ENCODE peak calls at places on chromosomes 6 and 20, in five cellular contexts. F is right lobe of liver, H is fibroblast of lung, T is tibial nerve, O is psoas muscle. V is an unnamed sample. For H3K4me1, the result is how much of the 10 kb centered on the place peaks cover.

GRCh38 chr6:140779341-140779740 is 1353.4 kb upstream of the GJE1 start:
- DNase-seq in F (no peak), H (peak), T (no peak), O (no peak), V (no peak)

GRCh38 chr6:68777956-68778355 is 142.9 kb downstream of the ADGRB3 start:
- DNase-seq in F (no peak), H (peak), T (no peak), O (no peak), V (no peak)

GRCh38 chr6:16929814-16930213 is 168.6 kb upstream of the ATXN1 start:
- DNase-seq in F (no peak), H (peak), T (no peak), O (no peak), V (no peak)

GRCh38 chr6:7763896-7764295 is 38.0 kb downstream of the BMP6 start:
- DNase-seq in F (no peak), H (peak), T (no peak), O (peak), V (no peak)

GRCh38 chr6:146700078-146700686 is 101.4 kb downstream of the ADGB start:
- DNase-seq in F (peak), H (peak), T (peak), O (no peak), V (peak)

GRCh38 chr20:20664795-20665194 is 47.6 kb downstream of the RALGAPA2 start:
- DNase-seq in F (no peak), H (peak), T (no peak), O (no peak), V (no peak)

GRCh38 chr20:5164645-5165399 is 38.0 kb downstream of the CDS2 start:
- DNase-seq in F (no peak), H (no peak), T (no peak), O (no peak), V (no peak)

GRCh38 chr6:128507337-128508310 is 12.8 kb downstream of the PTPRK start:
- DNase-seq in F (no peak), H (peak), T (no peak), O (no peak), V (no peak)

GRCh38 chr6:53023323-53023722 is 28.2 kb upstream of the GSTA4 start:
- DNase-seq in F (no peak), H (no peak), T (no peak), O (no peak), V (no peak)

GRCh38 chr6:64580346-64580745 is 944.7 kb downstream of the PHF3 start:
- DNase-seq in F (no peak), H (peak), T (no peak), O (no peak), V (no peak)

GRCh38 chr6:7052441-7052936 is 55.3 kb upstream of the RREB1 start:
- DNase-seq in F (peak), H (peak), T (no peak), O (peak), V (no peak)

GRCh38 chr6:145069966-145070365 is 665.4 kb downstream of the EPM2A start:
- DNase-seq in F (no peak), H (no peak), T (no peak), O (no peak), V (no peak)

GRCh38 chr6:89501239-89501638 is 68.3 kb downstream of the ANKRD6 start:
- DNase-seq in F (no peak), H (no peak), T (no peak), O (no peak), V (no peak)

GRCh38 chr20:17631576-17632319 is 50.3 kb downstream of the RRBP1 start:
- DNase-seq in F (no peak), H (no peak), T (no peak), O (no peak), V (no peak)

GRCh38 chr6:148524976-148525375 is 182.3 kb downstream of the SASH1 start:
- DNase-seq in F (no peak), H (peak), T (no peak), O (no peak), V (no peak)

GRCh38 chr6:167832497-167833395 is 6.0 kb downstream of the AFDN start:
- DNase-seq in F (no peak), H (peak), T (no peak), O (no peak), V (no peak)
- H3K4me3 ChIP-seq in F (no peak), H (no peak), T (no peak), O (no peak), V (no peak)

GRCh38 chr6:31947070-31947675 is 1.3 kb downstream of the CFB start:
- DNase-seq in F (no peak), H (no peak), T (no peak), O (no peak), V (no peak)

GRCh38 chr6:31948753-31949413 is 3.0 kb downstream of the CFB start:
- DNase-seq in F (no peak), H (peak), T (no peak), O (no peak), V (no peak)

GRCh38 chr6:31948306-31948705 is 2.4 kb downstream of the CFB start:
- DNase-seq in F (no peak), H (no peak), T (no peak), O (no peak), V (no peak)

GRCh38 chr6:31946370-31946885 is 533 bp downstream of the CFB start:
- DNase-seq in F (no peak), H (no peak), T (no peak), O (no peak), V (no peak)

DNA sequence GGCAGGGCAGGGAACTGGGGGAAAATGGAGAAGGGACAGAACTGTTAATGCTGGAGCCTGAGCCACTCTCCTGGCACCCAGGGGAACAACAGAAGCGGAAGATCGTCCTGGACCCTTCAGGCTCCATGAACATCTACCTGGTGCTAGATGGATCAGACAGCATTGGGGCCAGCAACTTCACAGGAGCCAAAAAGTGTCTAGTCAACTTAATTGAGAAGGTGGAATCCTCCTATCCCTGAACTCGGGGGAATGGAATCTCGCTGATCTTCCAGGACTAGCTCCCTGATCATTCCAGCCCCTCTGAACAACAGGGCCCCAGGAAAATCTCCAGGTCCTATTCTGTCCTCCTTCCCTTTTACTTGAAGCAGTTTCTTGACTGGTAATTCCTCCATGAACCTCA is 2.0 kb downstream of the CFB start:
- DNase-seq in F (no peak), H (no peak), T (no peak), O (no peak), V (no peak)
- H3K4me1 ChIP-seq in F (under half), H (under half), T (under half), O (under half), V (under half)

GRCh38 chr6:142803027-142803426 is 141.9 kb downstream of the HIVEP2 start:
- DNase-seq in F (no peak), H (no peak), T (no peak), O (no peak), V (no peak)

GRCh38 chr6:142803495-142804049 is 141.4 kb downstream of the HIVEP2 start:
- DNase-seq in F (no peak), H (no peak), T (no peak), O (no peak), V (no peak)

GRCh38 chr6:142804490-142804889 is 140.5 kb downstream of the HIVEP2 start:
- DNase-seq in F (no peak), H (no peak), T (no peak), O (no peak), V (no peak)

GRCh38 chr6:142800240-142800639 is 144.7 kb downstream of the HIVEP2 start:
- DNase-seq in F (no peak), H (no peak), T (no peak), O (no peak), V (no peak)

DNA sequence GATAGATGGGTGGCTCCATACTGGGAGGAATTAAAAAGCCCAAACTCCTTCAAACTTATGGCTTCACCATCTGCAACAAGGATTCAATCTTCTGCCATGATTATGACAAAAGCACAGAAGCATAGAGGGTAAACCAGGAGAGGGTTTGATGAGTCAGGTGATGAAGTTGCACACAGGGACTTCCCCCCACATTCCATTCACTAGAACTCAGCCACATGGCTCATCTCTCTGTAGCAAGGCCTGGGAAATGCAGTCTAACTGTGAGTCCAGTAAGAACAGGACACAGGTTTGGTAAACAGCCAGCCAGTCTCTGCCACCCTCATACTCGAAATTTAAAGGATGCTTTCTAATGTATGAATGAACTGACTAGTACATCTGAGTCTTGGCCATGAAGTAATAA is 142.9 kb downstream of the HIVEP2 start:
- DNase-seq in F (no peak), H (peak), T (no peak), O (no peak), V (peak)
- H3K4me3 ChIP-seq in F (no peak), H (no peak), T (no peak), O (no peak), V (no peak)

GRCh38 chr20:60455272-60455671 is 497.0 kb downstream of the CDH26 start:
- DNase-seq in F (no peak), H (no peak), T (no peak), O (no peak), V (no peak)

GRCh38 chr20:60453847-60454246 is 495.6 kb downstream of the CDH26 start:
- DNase-seq in F (no peak), H (no peak), T (no peak), O (no peak), V (no peak)

GRCh38 chr20:60453388-60453787 is 495.2 kb downstream of the CDH26 start:
- DNase-seq in F (no peak), H (no peak), T (no peak), O (no peak), V (no peak)

GRCh38 chr20:60459212-60459611 is 501.0 kb downstream of the CDH26 start:
- DNase-seq in F (no peak), H (no peak), T (no peak), O (no peak), V (no peak)

DNA sequence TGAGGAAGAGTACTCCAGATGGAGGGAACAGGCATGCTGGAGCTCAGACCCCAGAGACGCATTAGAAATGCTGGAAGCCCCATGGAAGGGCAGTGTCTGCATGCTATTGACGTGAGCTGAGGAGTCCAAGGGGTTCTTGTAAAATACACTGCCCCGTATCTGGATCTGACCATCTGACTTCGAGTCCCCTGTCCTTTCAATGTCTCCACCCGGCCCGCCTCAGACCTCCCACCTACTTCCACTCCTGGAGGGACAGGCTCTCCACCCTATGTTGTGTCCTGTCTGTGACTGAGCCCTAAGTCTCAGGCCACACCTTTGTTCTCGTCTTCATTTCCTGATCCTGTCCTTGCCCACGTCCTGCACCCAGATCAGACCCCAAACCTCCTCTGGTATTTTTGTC is 496.3 kb downstream of the CDH26 start:
- DNase-seq in F (no peak), H (no peak), T (no peak), O (no peak), V (no peak)
- H3K4me1 ChIP-seq in F (under half), H (under half), T (under half), O (under half), V (under half)

GRCh38 chr6:111088668-111089003 is 1.3 kb downstream of the SLC16A10 start:
- DNase-seq in F (no peak), H (no peak), T (no peak), O (no peak), V (no peak)
- H3K4me3 ChIP-seq in F (peak), H (no peak), T (no peak), O (peak), V (no peak)

DNA sequence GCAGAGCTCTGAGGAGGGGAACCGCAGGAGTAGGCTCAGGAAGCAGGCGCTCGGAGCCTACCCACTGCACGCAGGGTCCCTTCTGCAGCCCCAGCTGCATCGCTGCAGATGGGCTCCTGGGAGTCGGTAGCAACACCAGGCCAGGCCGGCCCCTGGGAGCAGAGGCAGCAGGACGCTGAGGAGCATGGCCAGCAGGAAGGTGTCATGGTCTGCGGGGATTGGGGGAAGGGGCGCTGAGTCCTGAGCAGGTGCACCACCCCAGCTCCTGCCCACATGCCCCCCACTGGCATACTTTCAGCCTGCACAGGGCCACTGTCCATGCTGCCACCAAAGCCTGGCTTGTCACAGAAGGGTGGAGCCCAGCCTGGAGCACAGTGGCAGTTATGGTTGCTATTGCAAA is 7.7 kb upstream of the GFRA4 start:
- DNase-seq in F (no peak), H (no peak), T (no peak), O (no peak), V (no peak)
- H3K4me1 ChIP-seq in F (under half), H (under half), T (under half), O (under half), V (under half)

DNA sequence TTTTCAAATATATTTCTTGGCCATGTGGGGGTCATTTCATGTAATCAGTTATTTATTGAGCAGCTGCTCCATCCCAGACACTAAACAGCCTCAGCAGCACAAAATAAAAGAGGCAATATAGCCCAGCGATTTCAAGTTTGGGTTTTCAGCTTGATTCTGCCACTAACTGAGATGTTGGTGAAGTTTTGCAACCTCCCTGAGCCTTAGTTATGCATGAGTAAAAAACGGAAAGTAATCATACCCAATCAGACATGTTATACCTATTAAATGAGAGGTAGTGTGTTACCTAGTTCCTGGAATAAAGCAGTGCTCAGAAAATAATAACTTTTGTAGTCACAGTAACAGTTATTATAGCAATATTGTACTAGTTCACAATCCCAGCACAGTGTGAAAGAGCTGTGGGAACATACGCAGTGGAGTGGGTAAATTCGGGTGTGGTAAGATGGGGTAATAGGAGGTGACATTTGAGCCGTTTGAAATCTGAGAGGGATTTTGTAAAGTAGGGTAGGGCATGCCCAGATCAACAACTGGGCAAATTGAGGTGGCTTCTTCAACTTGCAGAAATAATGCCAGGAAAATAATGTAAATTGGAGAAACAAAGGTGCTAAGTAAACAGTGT is 1.5 kb downstream of the SLC9A8 start:
- DNase-seq in F (no peak), H (no peak), T (no peak), O (no peak), V (no peak)
- H3K4me3 ChIP-seq in F (no peak), H (peak), T (no peak), O (peak), V (no peak)

DNA sequence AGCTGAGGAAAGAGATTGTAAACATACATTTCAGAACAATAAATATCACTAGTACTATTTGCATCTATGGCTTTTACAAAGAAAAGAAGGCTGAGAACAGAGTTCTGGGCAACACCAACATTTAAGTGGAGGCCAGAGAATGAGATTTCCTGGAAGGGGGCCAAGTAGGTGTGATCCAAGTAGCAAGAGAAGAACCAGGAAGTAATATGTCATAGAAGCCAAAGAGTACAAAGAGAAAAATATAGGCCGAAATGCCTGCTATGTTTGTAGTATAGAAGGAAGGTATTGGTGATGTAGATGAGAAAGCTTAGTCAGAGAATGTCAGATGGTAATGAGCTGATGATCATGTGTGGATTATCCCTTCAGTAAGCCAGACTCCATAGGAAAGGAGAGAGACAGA is 94.5 kb downstream of the PERP start:
- DNase-seq in F (no peak), H (no peak), T (no peak), O (no peak), V (no peak)
- H3K4me1 ChIP-seq in F (under half), H (under half), T (under half), O (under half), V (under half)

GRCh38 chr6:14008809-14009208 is 84.1 kb downstream of the RNF182 start:
- DNase-seq in F (no peak), H (no peak), T (no peak), O (no peak), V (no peak)
- H3K4me3 ChIP-seq in F (no peak), H (no peak), T (no peak), O (no peak), V (no peak)

V was measured in RWPE2.